ENCODE peak calls at places on chromosomes 7 and 10, in eight cellular contexts. C is ovary; K is CD8-positive, alpha-beta T cell; Y is CD4-positive, CD25-positive, alpha-beta regulatory T cell; Z is sigmoid colon; I is CD8-positive, alpha-beta memory T cell; T is tibial nerve; O is left ventricle myocardium inferior. S is an unnamed sample. For H3K4me1, the result is how much of the 10 kb centered on the place peaks cover.

GRCh38 chr10:133115981-133116380 is 28.3 kb downstream of the ADGRA1 start:
- DNase-seq in C (no peak), K (no peak), Y (no peak), Z (no peak), I (no peak), T (no peak), O (no peak), S (no peak)

GRCh38 chr10:30169342-30169741 is 110.0 kb upstream of the JCAD start:
- DNase-seq in C (no peak), K (no peak), Y (no peak), Z (no peak), I (no peak), T (no peak), O (no peak), S (no peak)

GRCh38 chr10:132374176-132374575 is 22.8 kb upstream of the PWWP2B start:
- DNase-seq in C (peak), K (no peak), Y (no peak), Z (peak), I (no peak), T (no peak), O (no peak), S (no peak)

GRCh38 chr10:97332586-97333350 is 1.8 kb downstream of the FRAT2 start:
- DNase-seq in C (peak), K (no peak), Y (no peak), Z (peak), I (no peak), T (peak), O (no peak), S (no peak)

GRCh38 chr10:70649526-70649925 is 22.8 kb upstream of the ADAMTS14 start:
- DNase-seq in C (no peak), K (no peak), Y (no peak), Z (no peak), I (no peak), T (no peak), O (no peak), S (no peak)

GRCh38 chr7:98365863-98366561 is 34.9 kb downstream of the BAIAP2L1 start:
- DNase-seq in C (no peak), K (no peak), Y (no peak), Z (no peak), I (no peak), T (peak), O (peak), S (no peak)

GRCh38 chr10:85679061-85679460 is 687.5 kb downstream of the GRID1 start:
- DNase-seq in C (no peak), K (no peak), Y (no peak), Z (no peak), I (no peak), T (no peak), O (no peak), S (no peak)

GRCh38 chr10:22476601-22477364 is 131.5 kb downstream of the SPAG6 start:
- DNase-seq in C (no peak), K (no peak), Y (no peak), Z (no peak), I (no peak), T (no peak), O (no peak), S (no peak)

GRCh38 chr7:101590663-101591435 is 38.2 kb downstream of the MYL10 start:
- DNase-seq in C (no peak), K (peak), Y (no peak), Z (no peak), I (no peak), T (no peak), O (no peak), S (no peak)

GRCh38 chr7:90250601-90251303 is 5.8 kb downstream of the CFAP69 start:
- DNase-seq in C (no peak), K (no peak), Y (no peak), Z (no peak), I (no peak), T (no peak), O (no peak), S (no peak)

GRCh38 chr10:100043344-100043743 is 33.6 kb upstream of the DNMBP start:
- DNase-seq in C (no peak), K (no peak), Y (no peak), Z (no peak), I (no peak), T (no peak), O (no peak), S (no peak)

GRCh38 chr7:158672975-158673374 is 31.6 kb downstream of the NCAPG2 start:
- DNase-seq in C (no peak), K (no peak), Y (no peak), Z (no peak), I (no peak), T (no peak), O (no peak), S (no peak)

GRCh38 chr10:45374451-45375052 is 536 bp downstream of the ALOX5 start:
- DNase-seq in C (no peak), K (no peak), Y (no peak), Z (no peak), I (no peak), T (no peak), O (no peak), S (no peak)

GRCh38 chr7:121872831-121873764 is at the start of gene PTPRZ1:
- DNase-seq in C (peak), K (no peak), Y (no peak), Z (no peak), I (no peak), T (no peak), O (no peak), S (no peak)

GRCh38 chr7:67788689-67789088 is 792.1 kb downstream of the TYW1 start:
- DNase-seq in C (no peak), K (no peak), Y (no peak), Z (no peak), I (no peak), T (no peak), O (no peak), S (no peak)

GRCh38 chr7:74280985-74281384 is 8.2 kb upstream of the CLIP2 start:
- DNase-seq in C (no peak), K (no peak), Y (no peak), Z (no peak), I (no peak), T (no peak), O (no peak), S (no peak)

GRCh38 chr7:30634193-30634626 is 39.5 kb downstream of the GARS1 start:
- DNase-seq in C (no peak), K (no peak), Y (no peak), Z (no peak), I (no peak), T (no peak), O (no peak), S (no peak)

GRCh38 chr7:121529003-121529402 is 132.9 kb upstream of the FAM3C start:
- DNase-seq in C (no peak), K (no peak), Y (no peak), Z (no peak), I (no peak), T (no peak), O (no peak), S (no peak)

GRCh38 chr7:139673230-139673629 is 104.6 kb downstream of the HIPK2 start:
- DNase-seq in C (no peak), K (no peak), Y (no peak), Z (no peak), I (no peak), T (no peak), O (no peak), S (no peak)

DNA sequence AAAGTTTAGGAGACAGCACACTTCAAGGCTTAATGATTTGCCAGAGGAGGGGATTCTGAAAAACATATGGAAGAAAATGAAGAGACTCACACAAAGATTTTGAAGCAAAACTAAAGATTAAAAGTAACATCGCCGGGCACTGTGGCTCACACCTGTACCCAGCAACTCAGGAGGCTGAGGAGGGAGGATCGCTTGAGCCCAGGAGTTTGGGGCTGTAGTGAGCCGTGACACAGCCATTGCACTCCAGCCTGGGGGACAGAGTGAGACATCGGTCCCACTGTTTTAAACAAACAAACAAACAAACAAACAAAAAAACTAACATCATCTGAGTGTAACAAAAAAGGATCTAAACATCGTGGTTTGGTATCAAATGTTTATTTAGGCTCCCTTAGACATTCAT is 33.7 kb upstream of the DAGLB start:
- DNase-seq in C (no peak), K (no peak), Y (no peak), Z (no peak), I (no peak), T (no peak), O (no peak), S (no peak)
- H3K4me3 ChIP-seq in C (no peak), K (no peak), Y (no peak), Z (no peak), I (no peak), T (no peak), O (peak), S (no peak)

GRCh38 chr7:130910949-130911944 is 177.2 kb upstream of the KLF14 start:
- DNase-seq in C (no peak), K (no peak), Y (no peak), Z (no peak), I (no peak), T (no peak), O (no peak), S (no peak)
- H3K4me1 ChIP-seq in C (under half), K (half or more), Y (half or more), Z (half or more), I (half or more), T (half or more), O (half or more), S (half or more)

GRCh38 chr7:141584935-141585334 is 33.7 kb downstream of the AGK start:
- DNase-seq in C (no peak), K (no peak), Y (no peak), Z (no peak), I (no peak), T (no peak), O (no peak), S (no peak)
- H3K4me3 ChIP-seq in C (no peak), K (no peak), Y (no peak), Z (no peak), I (no peak), T (no peak), O (no peak), S (no peak)

GRCh38 chr7:5187605-5188004 is 2.4 kb upstream of the WIPI2 start:
- DNase-seq in C (no peak), K (no peak), Y (no peak), Z (no peak), I (no peak), T (no peak), O (no peak), S (no peak)
- H3K4me1 ChIP-seq in C (under half), K (under half), Y (under half), Z (under half), I (under half), T (under half), O (under half), S (under half)

DNA sequence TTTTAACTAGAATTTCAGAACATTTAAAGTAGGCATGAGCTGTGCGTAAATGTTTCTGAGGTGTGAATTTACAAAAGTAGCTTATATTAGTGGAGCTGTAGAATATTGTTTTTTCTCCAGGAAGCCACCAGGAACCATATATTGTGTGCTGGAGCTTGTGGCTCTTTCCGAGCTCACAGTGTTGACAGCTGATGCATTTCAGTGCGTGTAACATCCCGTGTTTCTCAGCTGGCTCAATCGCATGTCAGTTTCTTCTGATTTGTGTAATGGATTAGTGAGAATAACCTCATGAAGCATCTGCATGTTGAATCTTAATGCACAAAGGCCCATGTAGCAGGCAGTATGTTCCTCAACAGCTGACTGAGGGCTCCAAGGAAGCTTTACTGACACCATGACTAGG is 39.3 kb downstream of the VKORC1L1 start:
- DNase-seq in C (no peak), K (no peak), Y (no peak), Z (no peak), I (no peak), T (no peak), O (no peak), S (no peak)
- H3K4me3 ChIP-seq in C (no peak), K (no peak), Y (no peak), Z (no peak), I (no peak), T (no peak), O (no peak), S (no peak)

DNA sequence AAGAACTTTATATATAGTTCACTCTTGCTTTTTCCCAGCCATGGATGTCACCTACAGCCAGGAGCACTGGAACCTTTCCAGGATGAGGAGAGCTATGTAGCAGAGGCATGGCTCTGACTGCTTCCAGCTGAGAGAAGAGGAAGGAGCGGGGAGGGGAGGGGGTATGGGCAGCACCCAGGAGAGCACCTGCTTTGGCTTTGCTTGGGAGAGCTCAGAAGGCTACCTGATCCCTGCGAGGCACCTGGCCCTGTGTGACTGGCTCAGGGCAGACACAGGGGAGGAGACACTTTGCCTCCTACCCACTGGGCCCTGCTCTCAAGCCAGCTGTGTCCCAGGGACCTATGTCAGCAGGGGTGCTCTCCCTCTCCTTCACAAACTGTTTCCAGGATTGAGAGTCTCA is 67.1 kb downstream of the HK1 start:
- DNase-seq in C (no peak), K (no peak), Y (no peak), Z (no peak), I (no peak), T (no peak), O (no peak), S (no peak)
- H3K4me1 ChIP-seq in C (under half), K (half or more), Y (half or more), Z (under half), I (half or more), T (under half), O (half or more), S (under half)

DNA sequence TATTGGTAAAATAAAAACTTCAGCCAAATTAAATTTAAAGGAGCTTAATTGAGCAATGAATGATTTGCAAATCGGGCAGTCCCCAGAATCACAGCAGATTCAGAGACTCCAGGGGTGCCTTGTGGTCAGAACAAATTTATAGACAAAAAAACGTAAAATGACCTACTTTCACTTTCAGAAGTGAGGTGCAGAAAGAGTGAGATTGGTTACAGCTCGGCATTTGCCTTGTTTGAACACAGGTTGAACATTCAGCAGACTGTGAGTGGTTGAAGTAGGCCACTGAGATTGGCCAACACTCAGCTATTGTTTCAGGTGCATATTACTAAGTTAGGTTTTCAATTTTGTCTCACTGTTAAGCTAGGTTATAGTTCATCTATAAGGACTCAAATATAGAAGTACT is 153.4 kb downstream of the BICC1 start:
- DNase-seq in C (no peak), K (no peak), Y (peak), Z (no peak), I (peak), T (no peak), O (no peak), S (no peak)
- H3K4me3 ChIP-seq in C (no peak), K (peak), Y (peak), Z (no peak), I (no peak), T (peak), O (peak), S (no peak)

GRCh38 chr7:94441138-94441537 is 46.4 kb downstream of the COL1A2 start:
- DNase-seq in C (no peak), K (no peak), Y (no peak), Z (no peak), I (no peak), T (no peak), O (no peak), S (no peak)
- H3K4me1 ChIP-seq in C (under half), K (under half), Y (under half), Z (under half), I (under half), T (under half), O (under half), S (under half)

GRCh38 chr7:44222074-44222473 is 21.3 kb downstream of the YKT6 start:
- DNase-seq in C (peak), K (no peak), Y (no peak), Z (peak), I (no peak), T (no peak), O (no peak), S (no peak)
- H3K4me3 ChIP-seq in C (no peak), K (no peak), Y (no peak), Z (no peak), I (no peak), T (no peak), O (no peak), S (no peak)

GRCh38 chr7:100190059-100190711 is 12.5 kb downstream of the STAG3 start:
- DNase-seq in C (no peak), K (no peak), Y (peak), Z (no peak), I (peak), T (no peak), O (no peak), S (peak)
- H3K4me1 ChIP-seq in C (under half), K (under half), Y (under half), Z (under half), I (under half), T (under half), O (under half), S (under half)

S was measured in naive thymus-derived CD4-positive, alpha-beta T cell.